ENCODE peak calls at places on chromosome 1, in ten cellular contexts. T is SHP77, C is K562, L is astrocyte of the cerebellum, Q is EH, S is AG09319, P is AML-193, N is NT2/D1, B is head of caudate nucleus, D is AG20443. K is an unnamed sample.
A peak's percentile ranks its signal among the peaks of the same experiment; 100 is the strongest.

GRCh38 chr1:210328032-210328745 is 513 bp upstream of the HHAT start:
- DNase-seq in T (no peak), B (no peak), S (no peak), P (no peak), D (no peak), Q (no peak), N (no peak), C (no peak), L (no peak), K (peak; percentile 20)

GRCh38 chr1:151898519-151898991 is 10.8 kb downstream of the THEM4 start:
- DNase-seq in B (no peak), S (no peak), T (peak; percentile 14), P (no peak), N (no peak), D (no peak), Q (peak; percentile 44), L (no peak), C (no peak), K (no peak)

GRCh38 chr1:49626474-49626873 is 397.3 kb downstream of the AGBL4 start:
- DNase-seq in P (no peak), T (no peak), D (no peak), L (no peak), C (no peak), B (no peak), N (no peak), Q (no peak), S (no peak), K (no peak)

GRCh38 chr1:184882649-184883303 is 91.5 kb downstream of the NIBAN1 start:
- DNase-seq in L (no peak), T (no peak), Q (no peak), P (no peak), D (no peak), N (no peak), B (no peak), C (no peak), S (no peak), K (no peak)

GRCh38 chr1:191669629-191670028 is 488.6 kb upstream of the RGS18 start:
- DNase-seq in P (no peak), L (no peak), C (no peak), N (no peak), T (no peak), Q (no peak), S (no peak), B (no peak), D (no peak), K (no peak)

GRCh38 chr1:42822833-42823392 is 5.7 kb upstream of the SVBP start:
- DNase-seq in B (no peak), P (no peak), C (no peak), D (peak; percentile 28), L (no peak), S (peak; percentile 38), N (no peak), T (peak; percentile 29), Q (peak; percentile 88), K (no peak)

GRCh38 chr1:234922987-234923386 is 205.7 kb downstream of the TOMM20 start:
- DNase-seq in T (no peak), S (no peak), B (no peak), L (no peak), P (no peak), D (no peak), C (no peak), Q (no peak), N (no peak), K (no peak)

GRCh38 chr1:223143760-223144248 is 756 bp upstream of the TLR5 start:
- DNase-seq in C (peak; percentile 77), P (no peak), S (no peak), N (no peak), D (no peak), L (no peak), B (peak; percentile 65), T (no peak), Q (no peak), K (peak; percentile 29)

GRCh38 chr1:237411621-237412020 is 369.6 kb downstream of the RYR2 start:
- DNase-seq in L (no peak), B (no peak), D (no peak), T (no peak), P (no peak), C (no peak), S (no peak), Q (no peak), N (no peak), K (no peak)

K was measured in pons.